ENCODE peak calls at places on chromosome 2, in seven cellular contexts. One of them, this sample, is unnamed.

GRCh38 chr2:166088634-166089033 is 39.2 kb downstream of the SCN1A start:
- DNase-seq in NCI-H2171: no peak
- DNase-seq in SW480: no peak
- DNase-seq in activated naive CD4-positive, alpha-beta T cell treated with anti-CD3 and anti-CD28 coated beads for 36 hours: no peak
- DNase-seq in activated CD4-positive, alpha-beta T cell treated with anti-CD3 and anti-CD28 coated beads, Interleukin-2, amount 50 U/mL, for 4 hours: no peak
- DNase-seq in NCI-H1694: no peak
- DNase-seq in H54: no peak
- DNase-seq in this sample: no peak

GRCh38 chr2:216956820-216957493 is 97.1 kb upstream of the TNP1 start:
- DNase-seq in NCI-H2171: no peak
- DNase-seq in activated CD4-positive, alpha-beta T cell treated with anti-CD3 and anti-CD28 coated beads, Interleukin-2, amount 50 U/mL, for 4 hours: no peak
- DNase-seq in SW480: no peak
- DNase-seq in activated naive CD4-positive, alpha-beta T cell treated with anti-CD3 and anti-CD28 coated beads for 36 hours: no peak
- DNase-seq in H54: peak; percentile 5
- DNase-seq in NCI-H1694: no peak
- DNase-seq in this sample: no peak

GRCh38 chr2:83949361-83949760 is 509.7 kb downstream of the SUCLG1 start:
- DNase-seq in activated naive CD4-positive, alpha-beta T cell treated with anti-CD3 and anti-CD28 coated beads for 36 hours: no peak
- DNase-seq in activated CD4-positive, alpha-beta T cell treated with anti-CD3 and anti-CD28 coated beads, Interleukin-2, amount 50 U/mL, for 4 hours: no peak
- DNase-seq in NCI-H1694: no peak
- DNase-seq in H54: no peak
- DNase-seq in SW480: no peak
- DNase-seq in NCI-H2171: no peak
- DNase-seq in this sample: no peak

GRCh38 chr2:137981112-137981679 is 16.9 kb downstream of the HNMT start:
- DNase-seq in H54: no peak
- DNase-seq in activated naive CD4-positive, alpha-beta T cell treated with anti-CD3 and anti-CD28 coated beads for 36 hours: no peak
- DNase-seq in activated CD4-positive, alpha-beta T cell treated with anti-CD3 and anti-CD28 coated beads, Interleukin-2, amount 50 U/mL, for 4 hours: no peak
- DNase-seq in SW480: no peak
- DNase-seq in NCI-H2171: no peak
- DNase-seq in NCI-H1694: no peak
- DNase-seq in this sample: no peak

GRCh38 chr2:38190542-38191218 is 114.7 kb upstream of the CYP1B1 start:
- DNase-seq in activated CD4-positive, alpha-beta T cell treated with anti-CD3 and anti-CD28 coated beads, Interleukin-2, amount 50 U/mL, for 4 hours: no peak
- DNase-seq in H54: no peak
- DNase-seq in NCI-H1694: no peak
- DNase-seq in SW480: no peak
- DNase-seq in activated naive CD4-positive, alpha-beta T cell treated with anti-CD3 and anti-CD28 coated beads for 36 hours: no peak
- DNase-seq in NCI-H2171: no peak
- DNase-seq in this sample: no peak

GRCh38 chr2:122634261-122634660 is 878.8 kb downstream of the TSN start:
- DNase-seq in H54: no peak
- DNase-seq in activated CD4-positive, alpha-beta T cell treated with anti-CD3 and anti-CD28 coated beads, Interleukin-2, amount 50 U/mL, for 4 hours: no peak
- DNase-seq in activated naive CD4-positive, alpha-beta T cell treated with anti-CD3 and anti-CD28 coated beads for 36 hours: no peak
- DNase-seq in NCI-H2171: no peak
- DNase-seq in SW480: no peak
- DNase-seq in NCI-H1694: no peak
- DNase-seq in this sample: no peak

GRCh38 chr2:95346236-95346737 is 49.1 kb downstream of the KCNIP3 start:
- DNase-seq in SW480: peak; percentile 17
- DNase-seq in NCI-H1694: no peak
- DNase-seq in activated CD4-positive, alpha-beta T cell treated with anti-CD3 and anti-CD28 coated beads, Interleukin-2, amount 50 U/mL, for 4 hours: no peak
- DNase-seq in NCI-H2171: peak; percentile 18
- DNase-seq in H54: peak; percentile 80
- DNase-seq in activated naive CD4-positive, alpha-beta T cell treated with anti-CD3 and anti-CD28 coated beads for 36 hours: no peak
- DNase-seq in this sample: no peak

GRCh38 chr2:177617849-177618248 is 225.3 kb downstream of the AGPS start:
- DNase-seq in NCI-H2171: no peak
- DNase-seq in activated naive CD4-positive, alpha-beta T cell treated with anti-CD3 and anti-CD28 coated beads for 36 hours: no peak
- DNase-seq in activated CD4-positive, alpha-beta T cell treated with anti-CD3 and anti-CD28 coated beads, Interleukin-2, amount 50 U/mL, for 4 hours: no peak
- DNase-seq in NCI-H1694: no peak
- DNase-seq in H54: no peak
- DNase-seq in SW480: no peak
- DNase-seq in this sample: no peak

GRCh38 chr2:236287656-236288055 is 23.4 kb upstream of the ASB18 start:
- DNase-seq in H54: no peak
- DNase-seq in SW480: no peak
- DNase-seq in NCI-H1694: no peak
- DNase-seq in activated CD4-positive, alpha-beta T cell treated with anti-CD3 and anti-CD28 coated beads, Interleukin-2, amount 50 U/mL, for 4 hours: no peak
- DNase-seq in NCI-H2171: no peak
- DNase-seq in activated naive CD4-positive, alpha-beta T cell treated with anti-CD3 and anti-CD28 coated beads for 36 hours: no peak
- DNase-seq in this sample: no peak

GRCh38 chr2:84276585-84277255 is 182.4 kb downstream of the SUCLG1 start:
- DNase-seq in NCI-H2171: no peak
- DNase-seq in NCI-H1694: no peak
- DNase-seq in activated CD4-positive, alpha-beta T cell treated with anti-CD3 and anti-CD28 coated beads, Interleukin-2, amount 50 U/mL, for 4 hours: no peak
- DNase-seq in activated naive CD4-positive, alpha-beta T cell treated with anti-CD3 and anti-CD28 coated beads for 36 hours: no peak
- DNase-seq in SW480: no peak
- DNase-seq in H54: no peak
- DNase-seq in this sample: no peak

GRCh38 chr2:23900133-23900926 is 26.6 kb downstream of the ATAD2B start:
- DNase-seq in NCI-H1694: no peak
- DNase-seq in activated naive CD4-positive, alpha-beta T cell treated with anti-CD3 and anti-CD28 coated beads for 36 hours: no peak
- DNase-seq in NCI-H2171: no peak
- DNase-seq in activated CD4-positive, alpha-beta T cell treated with anti-CD3 and anti-CD28 coated beads, Interleukin-2, amount 50 U/mL, for 4 hours: no peak
- DNase-seq in H54: peak; percentile 30
- DNase-seq in SW480: peak; percentile 19
- DNase-seq in this sample: no peak

GRCh38 chr2:68255736-68256450 is 3.6 kb upstream of the PPP3R1 start:
- DNase-seq in SW480: no peak
- DNase-seq in NCI-H1694: no peak
- DNase-seq in activated CD4-positive, alpha-beta T cell treated with anti-CD3 and anti-CD28 coated beads, Interleukin-2, amount 50 U/mL, for 4 hours: no peak
- DNase-seq in NCI-H2171: no peak
- DNase-seq in H54: peak; percentile 36
- DNase-seq in activated naive CD4-positive, alpha-beta T cell treated with anti-CD3 and anti-CD28 coated beads for 36 hours: no peak
- DNase-seq in this sample: no peak

GRCh38 chr2:109324859-109325258 is 195.9 kb downstream of the SH3RF3 start:
- DNase-seq in NCI-H2171: no peak
- DNase-seq in H54: peak; percentile 45
- DNase-seq in activated CD4-positive, alpha-beta T cell treated with anti-CD3 and anti-CD28 coated beads, Interleukin-2, amount 50 U/mL, for 4 hours: no peak
- DNase-seq in activated naive CD4-positive, alpha-beta T cell treated with anti-CD3 and anti-CD28 coated beads for 36 hours: no peak
- DNase-seq in NCI-H1694: no peak
- DNase-seq in SW480: no peak
- DNase-seq in this sample: no peak

GRCh38 chr2:172817411-172817810 is 81.8 kb downstream of the RAPGEF4 start:
- DNase-seq in NCI-H1694: no peak
- DNase-seq in SW480: no peak
- DNase-seq in NCI-H2171: no peak
- DNase-seq in activated naive CD4-positive, alpha-beta T cell treated with anti-CD3 and anti-CD28 coated beads for 36 hours: no peak
- DNase-seq in activated CD4-positive, alpha-beta T cell treated with anti-CD3 and anti-CD28 coated beads, Interleukin-2, amount 50 U/mL, for 4 hours: no peak
- DNase-seq in H54: no peak
- DNase-seq in this sample: no peak

GRCh38 chr2:242010567-242011513 is 141.3 kb downstream of the RTP5 start:
- DNase-seq in H54: no peak
- DNase-seq in NCI-H2171: no peak
- DNase-seq in activated CD4-positive, alpha-beta T cell treated with anti-CD3 and anti-CD28 coated beads, Interleukin-2, amount 50 U/mL, for 4 hours: no peak
- DNase-seq in SW480: peak; percentile 14
- DNase-seq in activated naive CD4-positive, alpha-beta T cell treated with anti-CD3 and anti-CD28 coated beads for 36 hours: no peak
- DNase-seq in NCI-H1694: no peak
- DNase-seq in this sample: no peak

GRCh38 chr2:163471947-163472346 is 263.9 kb downstream of the FIGN start:
- DNase-seq in NCI-H2171: no peak
- DNase-seq in SW480: no peak
- DNase-seq in activated CD4-positive, alpha-beta T cell treated with anti-CD3 and anti-CD28 coated beads, Interleukin-2, amount 50 U/mL, for 4 hours: no peak
- DNase-seq in H54: no peak
- DNase-seq in activated naive CD4-positive, alpha-beta T cell treated with anti-CD3 and anti-CD28 coated beads for 36 hours: no peak
- DNase-seq in NCI-H1694: no peak
- DNase-seq in this sample: no peak

GRCh38 chr2:156294945-156295580 is 37.5 kb downstream of the NR4A2 start:
- DNase-seq in NCI-H2171: no peak
- DNase-seq in SW480: no peak
- DNase-seq in NCI-H1694: no peak
- DNase-seq in activated CD4-positive, alpha-beta T cell treated with anti-CD3 and anti-CD28 coated beads, Interleukin-2, amount 50 U/mL, for 4 hours: no peak
- DNase-seq in activated naive CD4-positive, alpha-beta T cell treated with anti-CD3 and anti-CD28 coated beads for 36 hours: no peak
- DNase-seq in H54: no peak
- DNase-seq in this sample: no peak

GRCh38 chr2:1046067-1046466 is 95.4 kb downstream of the SNTG2 start:
- DNase-seq in H54: no peak
- DNase-seq in SW480: no peak
- DNase-seq in NCI-H1694: no peak
- DNase-seq in activated CD4-positive, alpha-beta T cell treated with anti-CD3 and anti-CD28 coated beads, Interleukin-2, amount 50 U/mL, for 4 hours: no peak
- DNase-seq in activated naive CD4-positive, alpha-beta T cell treated with anti-CD3 and anti-CD28 coated beads for 36 hours: no peak
- DNase-seq in NCI-H2171: no peak
- DNase-seq in this sample: no peak

GRCh38 chr2:47941936-47942335 is 35.6 kb upstream of the FBXO11 start:
- DNase-seq in activated naive CD4-positive, alpha-beta T cell treated with anti-CD3 and anti-CD28 coated beads for 36 hours: no peak
- DNase-seq in H54: no peak
- DNase-seq in SW480: no peak
- DNase-seq in NCI-H2171: no peak
- DNase-seq in NCI-H1694: no peak
- DNase-seq in activated CD4-positive, alpha-beta T cell treated with anti-CD3 and anti-CD28 coated beads, Interleukin-2, amount 50 U/mL, for 4 hours: no peak
- DNase-seq in this sample: no peak

GRCh38 chr2:189393440-189394111 is 47.7 kb upstream of the WDR75 start:
- DNase-seq in NCI-H2171: no peak
- DNase-seq in SW480: peak; percentile 89
- DNase-seq in activated naive CD4-positive, alpha-beta T cell treated with anti-CD3 and anti-CD28 coated beads for 36 hours: no peak
- DNase-seq in NCI-H1694: no peak
- DNase-seq in activated CD4-positive, alpha-beta T cell treated with anti-CD3 and anti-CD28 coated beads, Interleukin-2, amount 50 U/mL, for 4 hours: no peak
- DNase-seq in H54: no peak
- DNase-seq in this sample: no peak